ENCODE peak calls at places on chromosomes 3 and 15, in nine cellular contexts. One of them, this sample, is unnamed. For H3K4me1, the result is how much of the 10 kb centered on the place peaks cover.

GRCh38 chr3:157174265-157174615 is 14.3 kb upstream of the CCNL1 start:
- DNase-seq in mucosa of descending colon: peak
- DNase-seq in right cardiac atrium: peak
- DNase-seq in spleen: peak
- DNase-seq in left lung: no peak
- DNase-seq in pancreas: peak
- DNase-seq in CD8-positive, alpha-beta memory T cell: peak
- DNase-seq in transverse colon: peak
- DNase-seq in gastrocnemius medialis: peak
- DNase-seq in this sample: no peak

GRCh38 chr15:71103102-71103676 is 12.1 kb upstream of the THSD4 start:
- DNase-seq in CD8-positive, alpha-beta memory T cell: no peak
- DNase-seq in spleen: no peak
- DNase-seq in mucosa of descending colon: no peak
- DNase-seq in transverse colon: peak
- DNase-seq in pancreas: no peak
- DNase-seq in gastrocnemius medialis: no peak
- DNase-seq in right cardiac atrium: peak
- DNase-seq in left lung: no peak
- DNase-seq in this sample: no peak

GRCh38 chr3:60229502-60229901 is 1021.8 kb downstream of the FHIT start:
- DNase-seq in spleen: no peak
- DNase-seq in CD8-positive, alpha-beta memory T cell: no peak
- DNase-seq in transverse colon: no peak
- DNase-seq in right cardiac atrium: no peak
- DNase-seq in left lung: no peak
- DNase-seq in pancreas: no peak
- DNase-seq in mucosa of descending colon: no peak
- DNase-seq in gastrocnemius medialis: no peak
- DNase-seq in this sample: no peak

GRCh38 chr3:72379500-72380187 is 468.6 kb downstream of the SHQ1 start:
- DNase-seq in spleen: no peak
- DNase-seq in CD8-positive, alpha-beta memory T cell: no peak
- DNase-seq in gastrocnemius medialis: no peak
- DNase-seq in mucosa of descending colon: no peak
- DNase-seq in left lung: no peak
- DNase-seq in right cardiac atrium: no peak
- DNase-seq in transverse colon: no peak
- DNase-seq in pancreas: no peak
- DNase-seq in this sample: no peak

GRCh38 chr3:13626396-13626795 is 77.5 kb downstream of the FBLN2 start:
- DNase-seq in spleen: peak
- DNase-seq in left lung: no peak
- DNase-seq in CD8-positive, alpha-beta memory T cell: no peak
- DNase-seq in mucosa of descending colon: no peak
- DNase-seq in gastrocnemius medialis: no peak
- DNase-seq in pancreas: no peak
- DNase-seq in right cardiac atrium: no peak
- DNase-seq in transverse colon: no peak
- DNase-seq in this sample: no peak

GRCh38 chr15:66966256-66966655 is 99.1 kb upstream of the SMAD3 start:
- DNase-seq in spleen: no peak
- DNase-seq in mucosa of descending colon: no peak
- DNase-seq in right cardiac atrium: no peak
- DNase-seq in transverse colon: no peak
- DNase-seq in pancreas: no peak
- DNase-seq in left lung: no peak
- DNase-seq in gastrocnemius medialis: no peak
- DNase-seq in CD8-positive, alpha-beta memory T cell: no peak
- DNase-seq in this sample: no peak

GRCh38 chr3:51703026-51703775 is 3.7 kb upstream of the GRM2 start:
- DNase-seq in pancreas: peak
- DNase-seq in left lung: no peak
- DNase-seq in right cardiac atrium: no peak
- DNase-seq in CD8-positive, alpha-beta memory T cell: peak
- DNase-seq in transverse colon: no peak
- DNase-seq in mucosa of descending colon: peak
- DNase-seq in gastrocnemius medialis: peak
- DNase-seq in spleen: peak
- DNase-seq in this sample: no peak

GRCh38 chr3:125281411-125281810 is 68.9 kb upstream of the SLC12A8 start:
- DNase-seq in pancreas: no peak
- DNase-seq in CD8-positive, alpha-beta memory T cell: no peak
- DNase-seq in left lung: no peak
- DNase-seq in right cardiac atrium: no peak
- DNase-seq in spleen: no peak
- DNase-seq in gastrocnemius medialis: no peak
- DNase-seq in transverse colon: no peak
- DNase-seq in mucosa of descending colon: no peak
- DNase-seq in this sample: no peak

GRCh38 chr3:47954562-47954961 is 61.7 kb downstream of the MAP4 start:
- DNase-seq in left lung: no peak
- DNase-seq in spleen: no peak
- DNase-seq in right cardiac atrium: no peak
- DNase-seq in gastrocnemius medialis: no peak
- DNase-seq in pancreas: no peak
- DNase-seq in CD8-positive, alpha-beta memory T cell: no peak
- DNase-seq in transverse colon: no peak
- DNase-seq in mucosa of descending colon: no peak
- DNase-seq in this sample: no peak

GRCh38 chr3:185046623-185047022 is 106.2 kb downstream of the C3orf70 start:
- DNase-seq in pancreas: no peak
- DNase-seq in mucosa of descending colon: no peak
- DNase-seq in gastrocnemius medialis: no peak
- DNase-seq in transverse colon: peak
- DNase-seq in spleen: no peak
- DNase-seq in right cardiac atrium: no peak
- DNase-seq in CD8-positive, alpha-beta memory T cell: no peak
- DNase-seq in left lung: no peak
- DNase-seq in this sample: no peak

GRCh38 chr3:140117111-140117526 is 182.1 kb downstream of the CLSTN2 start:
- DNase-seq in transverse colon: no peak
- DNase-seq in left lung: no peak
- DNase-seq in gastrocnemius medialis: no peak
- DNase-seq in spleen: no peak
- DNase-seq in right cardiac atrium: no peak
- DNase-seq in CD8-positive, alpha-beta memory T cell: no peak
- DNase-seq in mucosa of descending colon: no peak
- DNase-seq in pancreas: no peak
- DNase-seq in this sample: no peak

GRCh38 chr3:155242342-155242741 is 51.1 kb downstream of the STRIT1 start:
- DNase-seq in transverse colon: no peak
- DNase-seq in left lung: no peak
- DNase-seq in mucosa of descending colon: no peak
- DNase-seq in right cardiac atrium: no peak
- DNase-seq in gastrocnemius medialis: no peak
- DNase-seq in CD8-positive, alpha-beta memory T cell: no peak
- DNase-seq in spleen: no peak
- DNase-seq in pancreas: no peak
- DNase-seq in this sample: no peak

GRCh38 chr15:51016615-51017014 is 78.1 kb downstream of the TNFAIP8L3 start:
- DNase-seq in CD8-positive, alpha-beta memory T cell: no peak
- DNase-seq in transverse colon: no peak
- DNase-seq in right cardiac atrium: no peak
- DNase-seq in pancreas: no peak
- DNase-seq in mucosa of descending colon: no peak
- DNase-seq in spleen: no peak
- DNase-seq in left lung: no peak
- DNase-seq in gastrocnemius medialis: no peak
- DNase-seq in this sample: no peak

GRCh38 chr3:94304953-94305352 is 242.1 kb downstream of the NSUN3 start:
- DNase-seq in right cardiac atrium: no peak
- DNase-seq in spleen: no peak
- DNase-seq in gastrocnemius medialis: no peak
- DNase-seq in pancreas: no peak
- DNase-seq in CD8-positive, alpha-beta memory T cell: no peak
- DNase-seq in mucosa of descending colon: no peak
- DNase-seq in transverse colon: no peak
- DNase-seq in left lung: no peak
- DNase-seq in this sample: no peak

GRCh38 chr3:94299741-94300140 is 236.9 kb downstream of the NSUN3 start:
- DNase-seq in left lung: no peak
- DNase-seq in mucosa of descending colon: no peak
- DNase-seq in spleen: no peak
- DNase-seq in gastrocnemius medialis: no peak
- DNase-seq in right cardiac atrium: no peak
- DNase-seq in pancreas: no peak
- DNase-seq in transverse colon: no peak
- DNase-seq in CD8-positive, alpha-beta memory T cell: no peak
- DNase-seq in this sample: no peak

GRCh38 chr3:94303266-94303665 is 240.4 kb downstream of the NSUN3 start:
- DNase-seq in spleen: no peak
- DNase-seq in right cardiac atrium: no peak
- DNase-seq in CD8-positive, alpha-beta memory T cell: no peak
- DNase-seq in transverse colon: no peak
- DNase-seq in left lung: no peak
- DNase-seq in pancreas: no peak
- DNase-seq in gastrocnemius medialis: no peak
- DNase-seq in mucosa of descending colon: no peak
- DNase-seq in this sample: no peak

GRCh38 chr3:94303897-94304296 is 241.0 kb downstream of the NSUN3 start:
- DNase-seq in pancreas: no peak
- DNase-seq in left lung: no peak
- DNase-seq in mucosa of descending colon: no peak
- DNase-seq in spleen: no peak
- DNase-seq in right cardiac atrium: peak
- DNase-seq in transverse colon: no peak
- DNase-seq in CD8-positive, alpha-beta memory T cell: no peak
- DNase-seq in gastrocnemius medialis: no peak
- DNase-seq in this sample: no peak

GRCh38 chr3:94301346-94301745 is 238.5 kb downstream of the NSUN3 start:
- DNase-seq in right cardiac atrium: no peak
- DNase-seq in spleen: no peak
- DNase-seq in CD8-positive, alpha-beta memory T cell: no peak
- DNase-seq in pancreas: no peak
- DNase-seq in transverse colon: no peak
- DNase-seq in gastrocnemius medialis: no peak
- DNase-seq in left lung: no peak
- DNase-seq in mucosa of descending colon: no peak
- DNase-seq in this sample: no peak
- H3K4me1 ChIP-seq in right cardiac atrium: under half
- H3K4me1 ChIP-seq in spleen: under half
- H3K4me1 ChIP-seq in CD8-positive, alpha-beta memory T cell: under half
- H3K4me1 ChIP-seq in pancreas: under half
- H3K4me1 ChIP-seq in transverse colon: under half
- H3K4me1 ChIP-seq in gastrocnemius medialis: under half
- H3K4me1 ChIP-seq in left lung: under half
- H3K4me1 ChIP-seq in mucosa of descending colon: under half
- H3K4me1 ChIP-seq in this sample: under half

GRCh38 chr3:65948833-65949573 is 89.7 kb downstream of the MAGI1 start:
- DNase-seq in pancreas: no peak
- DNase-seq in gastrocnemius medialis: no peak
- DNase-seq in mucosa of descending colon: no peak
- DNase-seq in transverse colon: no peak
- DNase-seq in spleen: no peak
- DNase-seq in left lung: no peak
- DNase-seq in CD8-positive, alpha-beta memory T cell: no peak
- DNase-seq in right cardiac atrium: no peak
- DNase-seq in this sample: no peak

GRCh38 chr3:65953301-65953812 is 85.4 kb downstream of the MAGI1 start:
- DNase-seq in left lung: peak
- DNase-seq in spleen: no peak
- DNase-seq in CD8-positive, alpha-beta memory T cell: no peak
- DNase-seq in right cardiac atrium: peak
- DNase-seq in pancreas: peak
- DNase-seq in transverse colon: peak
- DNase-seq in gastrocnemius medialis: no peak
- DNase-seq in mucosa of descending colon: peak
- DNase-seq in this sample: no peak

GRCh38 chr3:65951836-65952505 is 86.7 kb downstream of the MAGI1 start:
- DNase-seq in mucosa of descending colon: no peak
- DNase-seq in left lung: no peak
- DNase-seq in right cardiac atrium: no peak
- DNase-seq in CD8-positive, alpha-beta memory T cell: no peak
- DNase-seq in gastrocnemius medialis: no peak
- DNase-seq in transverse colon: no peak
- DNase-seq in pancreas: no peak
- DNase-seq in spleen: no peak
- DNase-seq in this sample: no peak

GRCh38 chr3:65952842-65953241 is 85.9 kb downstream of the MAGI1 start:
- DNase-seq in mucosa of descending colon: no peak
- DNase-seq in transverse colon: no peak
- DNase-seq in CD8-positive, alpha-beta memory T cell: no peak
- DNase-seq in pancreas: no peak
- DNase-seq in left lung: no peak
- DNase-seq in spleen: no peak
- DNase-seq in gastrocnemius medialis: no peak
- DNase-seq in right cardiac atrium: no peak
- DNase-seq in this sample: no peak

GRCh38 chr3:65950340-65951326 is 88.1 kb downstream of the MAGI1 start:
- DNase-seq in right cardiac atrium: no peak
- DNase-seq in left lung: no peak
- DNase-seq in pancreas: no peak
- DNase-seq in gastrocnemius medialis: no peak
- DNase-seq in transverse colon: no peak
- DNase-seq in spleen: no peak
- DNase-seq in CD8-positive, alpha-beta memory T cell: no peak
- DNase-seq in mucosa of descending colon: no peak
- DNase-seq in this sample: no peak
- H3K4me1 ChIP-seq in right cardiac atrium: under half
- H3K4me1 ChIP-seq in left lung: under half
- H3K4me1 ChIP-seq in pancreas: half or more
- H3K4me1 ChIP-seq in gastrocnemius medialis: under half
- H3K4me1 ChIP-seq in transverse colon: under half
- H3K4me1 ChIP-seq in spleen: half or more
- H3K4me1 ChIP-seq in CD8-positive, alpha-beta memory T cell: under half
- H3K4me1 ChIP-seq in mucosa of descending colon: under half
- H3K4me1 ChIP-seq in this sample: under half

GRCh38 chr15:90033006-90033405 is 31.9 kb downstream of the ZNF710 start:
- DNase-seq in pancreas: no peak
- DNase-seq in CD8-positive, alpha-beta memory T cell: no peak
- DNase-seq in left lung: peak
- DNase-seq in gastrocnemius medialis: no peak
- DNase-seq in mucosa of descending colon: no peak
- DNase-seq in transverse colon: peak
- DNase-seq in right cardiac atrium: no peak
- DNase-seq in spleen: peak
- DNase-seq in this sample: no peak
- H3K4me1 ChIP-seq in pancreas: half or more
- H3K4me1 ChIP-seq in CD8-positive, alpha-beta memory T cell: under half
- H3K4me1 ChIP-seq in left lung: half or more
- H3K4me1 ChIP-seq in gastrocnemius medialis: half or more
- H3K4me1 ChIP-seq in mucosa of descending colon: half or more
- H3K4me1 ChIP-seq in transverse colon: under half
- H3K4me1 ChIP-seq in right cardiac atrium: under half
- H3K4me1 ChIP-seq in spleen: half or more
- H3K4me1 ChIP-seq in this sample: half or more

DNA sequence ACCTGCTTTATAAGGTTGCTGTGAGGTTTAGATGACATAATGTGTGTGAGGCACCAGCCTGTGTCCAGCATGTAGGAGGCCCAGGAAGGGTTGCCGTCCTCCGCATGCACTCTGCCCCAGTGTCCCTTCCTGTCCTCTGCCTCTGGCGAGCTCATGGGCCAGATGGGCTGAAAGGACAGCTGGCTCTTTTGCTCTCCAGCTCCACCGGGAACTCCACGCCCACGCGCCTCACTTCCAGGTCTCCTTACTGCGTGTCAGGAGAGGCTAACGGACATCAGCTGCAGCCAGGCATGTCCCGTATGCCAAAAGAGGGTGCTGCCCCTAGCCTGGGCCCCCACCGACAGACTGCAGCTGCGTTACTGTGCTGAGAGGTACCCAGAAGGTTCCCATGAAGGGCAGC is 12.2 kb downstream of the MUC20 start:
- DNase-seq in CD8-positive, alpha-beta memory T cell: no peak
- DNase-seq in transverse colon: no peak
- DNase-seq in mucosa of descending colon: no peak
- DNase-seq in spleen: no peak
- DNase-seq in gastrocnemius medialis: peak
- DNase-seq in right cardiac atrium: no peak
- DNase-seq in pancreas: no peak
- DNase-seq in left lung: no peak
- DNase-seq in this sample: no peak
- H3K4me1 ChIP-seq in CD8-positive, alpha-beta memory T cell: under half
- H3K4me1 ChIP-seq in transverse colon: under half
- H3K4me1 ChIP-seq in mucosa of descending colon: under half
- H3K4me1 ChIP-seq in spleen: under half
- H3K4me1 ChIP-seq in gastrocnemius medialis: under half
- H3K4me1 ChIP-seq in right cardiac atrium: under half
- H3K4me1 ChIP-seq in pancreas: under half
- H3K4me1 ChIP-seq in left lung: under half
- H3K4me1 ChIP-seq in this sample: under half